ENCODE peak calls at places on chromosome 11, in five cellular contexts. U is activated effector memory CD4-positive, alpha-beta T cell treated with Interleukin-2 at 50 U/mL for 16 hours; S is posterior vena cava; Y is SIG-M5; J is lung. I is an unnamed sample.

GRCh38 chr11:117911694-117912093 is 17.5 kb downstream of the TMPRSS13 start:
- DNase-seq in Y (no peak), J (no peak), U (no peak), S (peak; percentile 45), I (no peak)

GRCh38 chr11:82557274-82557673 is 176.4 kb downstream of the FAM181B start:
- DNase-seq in J (no peak), Y (no peak), U (no peak), S (no peak), I (no peak)

GRCh38 chr11:77086521-77087472 is 15.8 kb upstream of the OMP start:
- DNase-seq in U (no peak), J (no peak), Y (no peak), S (peak; percentile 75), I (no peak)

GRCh38 chr11:34603129-34604001 is 17.5 kb upstream of the EHF start:
- DNase-seq in S (no peak), U (no peak), Y (no peak), J (no peak), I (no peak)

GRCh38 chr11:118318112-118319030 is 13.8 kb downstream of the CD3E start:
- DNase-seq in J (no peak), U (no peak), Y (no peak), S (no peak), I (no peak)

GRCh38 chr11:131661137-131661536 is 290.7 kb downstream of the NTM start:
- DNase-seq in J (no peak), U (no peak), Y (no peak), S (no peak), I (no peak)

GRCh38 chr11:36564376-36565032 is 3.3 kb upstream of the RAG1 start:
- DNase-seq in U (no peak), Y (no peak), S (no peak), J (peak; percentile 39), I (peak; percentile 82)

GRCh38 chr11:33829430-33830141 is 55.3 kb upstream of the FBXO3 start:
- DNase-seq in S (no peak), Y (no peak), J (peak; percentile 52), U (peak; percentile 28), I (peak; percentile 35)

GRCh38 chr11:85886089-85887056 is 31.2 kb downstream of the CCDC83 start:
- DNase-seq in J (no peak), U (no peak), S (no peak), Y (no peak), I (no peak)

GRCh38 chr11:13367115-13367514 is 89.5 kb downstream of the BMAL1 start:
- DNase-seq in J (no peak), U (no peak), S (no peak), Y (no peak), I (no peak)

GRCh38 chr11:59197990-59198389 is 14.7 kb downstream of the MPEG1 start:
- DNase-seq in U (no peak), Y (no peak), J (peak; percentile 85), S (peak; percentile 92), I (peak; percentile 70)

GRCh38 chr11:4095509-4096230 is 1.1 kb downstream of the RRM1 start:
- DNase-seq in S (no peak), Y (peak; percentile 17), J (no peak), U (no peak), I (no peak)

GRCh38 chr11:110356769-110357671 is 60.6 kb upstream of the RDX start:
- DNase-seq in J (no peak), Y (no peak), U (no peak), S (no peak), I (no peak)

GRCh38 chr11:3614742-3615171 is 27.0 kb downstream of the ART5 start:
- DNase-seq in J (peak; percentile 47), U (peak; percentile 27), S (no peak), Y (no peak), I (no peak)

GRCh38 chr11:33110083-33110482 is 51.2 kb downstream of the CSTF3 start:
- DNase-seq in U (no peak), Y (no peak), S (no peak), J (no peak), I (no peak)

GRCh38 chr11:10670099-10670498 is 23.5 kb downstream of the IRAG1 start:
- DNase-seq in U (no peak), Y (no peak), J (no peak), S (no peak), I (no peak)

GRCh38 chr11:73996161-73996747 is 12.6 kb downstream of the UCP3 start:
- DNase-seq in Y (no peak), J (no peak), U (no peak), S (peak; percentile 13), I (no peak)

GRCh38 chr11:103354656-103355055 is 245.4 kb downstream of the DYNC2H1 start:
- DNase-seq in Y (no peak), U (no peak), S (no peak), J (no peak), I (no peak)

GRCh38 chr11:115612331-115612730 is 108.1 kb upstream of the CADM1 start:
- DNase-seq in U (no peak), J (no peak), Y (no peak), S (no peak), I (no peak)

GRCh38 chr11:57552479-57552878 is 15.0 kb downstream of the UBE2L6 start:
- DNase-seq in S (no peak), J (no peak), Y (no peak), U (no peak), I (no peak)

GRCh38 chr11:114180301-114181055 is 115.7 kb upstream of the NNMT start:
- DNase-seq in U (no peak), S (no peak), J (peak; percentile 65), Y (no peak), I (peak; percentile 54)

GRCh38 chr11:120168960-120169681 is 31.2 kb upstream of the TRIM29 start:
- DNase-seq in U (peak; percentile 23), Y (no peak), J (peak; percentile 58), S (peak; percentile 90), I (peak; percentile 83)

GRCh38 chr11:131977231-131977630 is 606.8 kb downstream of the NTM start:
- DNase-seq in Y (no peak), U (no peak), S (no peak), J (no peak), I (peak; percentile 67)

GRCh38 chr11:71165771-71166170 is 86.6 kb downstream of the SHANK2 start:
- DNase-seq in Y (no peak), U (no peak), S (peak; percentile 60), J (no peak), I (no peak)

GRCh38 chr11:94734563-94735275 is 33.4 kb upstream of the AMOTL1 start:
- DNase-seq in J (no peak), U (no peak), Y (no peak), S (no peak), I (no peak)

GRCh38 chr11:47864910-47865309 is 16.8 kb upstream of the NUP160 start:
- DNase-seq in U (no peak), J (no peak), S (no peak), Y (no peak), I (no peak)

GRCh38 chr11:44734982-44735381 is 8.2 kb downstream of the TSPAN18 start:
- DNase-seq in S (no peak), Y (no peak), U (no peak), J (no peak), I (no peak)

GRCh38 chr11:108588287-108588686 is 5.3 kb downstream of the EXPH5 start:
- DNase-seq in S (no peak), J (no peak), U (no peak), Y (no peak), I (no peak)

GRCh38 chr11:20260307-20260706 is 100.0 kb upstream of the DBX1 start:
- DNase-seq in Y (no peak), J (no peak), U (no peak), S (no peak), I (no peak)

GRCh38 chr11:112024178-112024777 is 930 bp upstream of the DLAT start:
- DNase-seq in U (no peak), J (no peak), Y (peak; percentile 38), S (no peak), I (no peak)

I was measured in hippocampal formation.